ENCODE peak calls at places on chromosomes 7 and 10, in nine cellular contexts. Y, K, Z, G, I, S, V, U and F are unnamed samples.

GRCh38 chr10:46542567-46543323 is 13.7 kb downstream of the GPRIN2 start:
- DNase-seq in Y (no peak), K (no peak), Z (no peak), G (peak), I (no peak), S (no peak), V (no peak), U (no peak), F (no peak)

GRCh38 chr7:17706734-17707133 is 233.6 kb downstream of the SNX13 start:
- DNase-seq in Y (peak), K (peak), Z (peak), G (peak), I (peak), S (peak), V (no peak), U (peak), F (peak)

GRCh38 chr7:108282427-108282996 is 152.4 kb upstream of the LAMB4 start:
- DNase-seq in Y (no peak), K (no peak), Z (no peak), G (no peak), I (no peak), S (no peak), V (no peak), U (no peak), F (no peak)

GRCh38 chr10:44391981-44392380 is 7.1 kb upstream of the CXCL12 start:
- DNase-seq in Y (no peak), K (no peak), Z (no peak), G (no peak), I (no peak), S (no peak), V (no peak), U (no peak), F (no peak)

GRCh38 chr10:120221873-120222485 is 235.0 kb upstream of the PLPP4 start:
- DNase-seq in Y (peak), K (peak), Z (peak), G (no peak), I (peak), S (peak), V (no peak), U (peak), F (peak)

GRCh38 chr10:43304687-43305333 is 37.9 kb upstream of the RASGEF1A start:
- DNase-seq in Y (no peak), K (peak), Z (no peak), G (peak), I (peak), S (no peak), V (peak), U (peak), F (peak)

GRCh38 chr7:55413442-55413841 is 48.3 kb downstream of the LANCL2 start:
- DNase-seq in Y (no peak), K (no peak), Z (no peak), G (no peak), I (no peak), S (no peak), V (no peak), U (no peak), F (no peak)

GRCh38 chr7:27554826-27555225 is 107.9 kb downstream of the HIBADH start:
- DNase-seq in Y (no peak), K (no peak), Z (no peak), G (no peak), I (no peak), S (no peak), V (no peak), U (no peak), F (no peak)

GRCh38 chr10:86256690-86257315 is 109.8 kb downstream of the GRID1 start:
- DNase-seq in Y (no peak), K (no peak), Z (no peak), G (no peak), I (no peak), S (no peak), V (no peak), U (no peak), F (no peak)

GRCh38 chr10:99521474-99522077 is 11.2 kb upstream of the NKX2-3 start:
- DNase-seq in Y (no peak), K (no peak), Z (no peak), G (no peak), I (peak), S (no peak), V (no peak), U (no peak), F (peak)
- TF ChIP-seq CTCF in Y (no peak), K (no peak), Z (no peak), G (no peak), I (no peak), S (no peak), V (no peak), U (no peak), F (no peak)

GRCh38 chr10:24882047-24882698 is 70.2 kb downstream of the PRTFDC1 start:
- DNase-seq in Y (no peak), K (no peak), Z (peak), G (peak), I (no peak), S (peak), V (no peak), U (peak), F (no peak)
- TF ChIP-seq CTCF in Y (no peak), K (no peak), Z (no peak), G (no peak), I (no peak), S (no peak), V (no peak), U (no peak), F (no peak)

GRCh38 chr10:88689366-88689765 is 16.7 kb upstream of the LIPK start:
- DNase-seq in Y (no peak), K (no peak), Z (no peak), G (no peak), I (no peak), S (no peak), V (no peak), U (no peak), F (no peak)

GRCh38 chr10:88687853-88688467 is 18.1 kb upstream of the LIPK start:
- DNase-seq in Y (peak), K (no peak), Z (no peak), G (no peak), I (no peak), S (peak), V (no peak), U (peak), F (no peak)

GRCh38 chr10:88693392-88694020 is 12.5 kb upstream of the LIPK start:
- DNase-seq in Y (no peak), K (no peak), Z (no peak), G (no peak), I (no peak), S (no peak), V (no peak), U (peak), F (no peak)
- TF ChIP-seq CTCF in Y (peak), K (peak), Z (no peak), G (no peak), I (no peak), S (peak), V (no peak), U (peak), F (peak)

GRCh38 chr7:112898432-112899290 is 108.5 kb upstream of the TMEM168 start:
- DNase-seq in Y (peak), K (peak), Z (peak), G (peak), I (peak), S (peak), V (no peak), U (peak), F (peak)
- TF ChIP-seq CTCF in Y (peak), K (peak), Z (peak), G (peak), I (peak), S (peak), V (peak), U (peak), F (peak)

GRCh38 chr7:3154881-3155494 is 111.3 kb upstream of the CARD11 start:
- DNase-seq in Y (peak), K (peak), Z (no peak), G (peak), I (peak), S (peak), V (no peak), U (peak), F (no peak)
- TF ChIP-seq CTCF in Y (peak), K (peak), Z (peak), G (peak), I (peak), S (peak), V (peak), U (peak), F (peak)

GRCh38 chr10:33116293-33116697 is 158.3 kb upstream of the ITGB1 start:
- DNase-seq in Y (peak), K (peak), Z (no peak), G (no peak), I (no peak), S (peak), V (no peak), U (peak), F (no peak)
- TF ChIP-seq CTCF in Y (peak), K (peak), Z (peak), G (peak), I (no peak), S (peak), V (peak), U (peak), F (peak)

DNA sequence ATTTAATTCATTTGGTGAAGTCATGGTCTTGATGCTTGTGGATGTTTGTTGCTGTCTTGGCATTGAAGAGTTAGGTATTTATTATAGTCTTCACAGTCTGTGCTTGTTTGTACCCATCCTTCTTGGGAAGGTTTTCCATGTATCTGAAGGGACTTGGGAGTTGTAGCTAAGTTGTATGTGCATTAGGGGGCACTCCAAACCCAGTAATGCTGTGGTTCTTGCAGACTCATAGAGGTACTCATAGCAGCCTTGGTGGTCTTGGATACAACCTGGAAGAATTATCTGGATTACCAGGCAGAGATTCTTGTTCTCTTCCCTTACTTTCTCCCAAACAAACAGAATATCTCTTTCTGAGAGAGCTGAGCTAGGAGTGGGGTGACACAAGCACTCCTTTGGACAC is 93.2 kb downstream of the ADCYAP1R1 start:
- DNase-seq in Y (no peak), K (no peak), Z (no peak), G (no peak), I (no peak), S (no peak), V (no peak), U (no peak), F (no peak)
- TF ChIP-seq CTCF in Y (peak), K (no peak), Z (no peak), G (no peak), I (no peak), S (no peak), V (no peak), U (no peak), F (peak)

GRCh38 chr10:697097-697875 is 7.8 kb upstream of the DIP2C start:
- DNase-seq in Y (no peak), K (no peak), Z (no peak), G (no peak), I (no peak), S (no peak), V (no peak), U (no peak), F (no peak)
- TF ChIP-seq CTCF in Y (no peak), K (no peak), Z (no peak), G (no peak), I (no peak), S (no peak), V (no peak), U (no peak), F (no peak)

GRCh38 chr10:28632597-28632940 is 44.8 kb upstream of the BAMBI start:
- DNase-seq in Y (no peak), K (no peak), Z (no peak), G (no peak), I (no peak), S (no peak), V (no peak), U (no peak), F (no peak)

GRCh38 chr10:28631896-28632596 is 45.3 kb upstream of the BAMBI start:
- DNase-seq in Y (no peak), K (no peak), Z (no peak), G (no peak), I (no peak), S (no peak), V (no peak), U (no peak), F (no peak)

GRCh38 chr10:28624351-28624750 is 53.0 kb upstream of the BAMBI start:
- DNase-seq in Y (no peak), K (no peak), Z (no peak), G (no peak), I (no peak), S (no peak), V (no peak), U (no peak), F (no peak)

GRCh38 chr10:28627102-28627501 is 50.2 kb upstream of the BAMBI start:
- DNase-seq in Y (no peak), K (no peak), Z (no peak), G (no peak), I (no peak), S (peak), V (no peak), U (peak), F (no peak)

DNA sequence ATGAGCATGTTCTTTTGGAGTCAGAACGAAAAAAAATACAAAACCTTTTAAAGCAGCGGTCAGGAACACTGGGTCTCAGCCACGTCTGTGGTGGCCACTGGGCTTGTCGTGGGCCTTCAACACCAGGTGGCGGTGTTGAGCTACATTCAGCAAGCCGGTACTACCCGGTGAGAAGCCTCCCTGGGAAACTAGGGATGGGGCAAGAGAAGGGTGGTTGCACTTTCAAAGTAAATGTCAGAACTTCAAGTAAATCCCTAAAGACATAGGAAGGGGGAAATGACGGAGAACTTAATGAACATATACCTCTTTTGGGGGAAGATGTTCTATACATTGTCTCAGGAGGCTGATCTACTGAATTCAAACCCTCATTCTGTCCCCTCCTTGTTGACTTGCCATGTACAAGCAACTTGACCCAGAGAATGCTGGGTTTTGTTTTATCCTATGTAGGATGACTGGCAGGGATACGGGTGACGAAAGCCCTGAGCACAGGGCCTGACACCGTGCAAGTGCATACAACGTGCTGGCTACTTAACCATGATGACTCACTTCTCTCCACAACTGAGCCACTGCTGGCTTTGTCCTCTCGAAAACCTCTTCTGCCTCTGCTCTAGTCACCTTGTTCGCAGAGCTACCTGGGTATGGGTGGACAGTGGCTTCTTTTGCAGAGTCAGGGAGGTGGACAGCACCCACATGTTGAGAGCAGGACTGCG is 49.0 kb upstream of the BAMBI start:
- DNase-seq in Y (peak), K (peak), Z (peak), G (peak), I (peak), S (peak), V (peak), U (peak), F (peak)
- TF ChIP-seq CTCF in Y (peak), K (peak), Z (peak), G (peak), I (peak), S (peak), V (peak), U (peak), F (peak)

DNA sequence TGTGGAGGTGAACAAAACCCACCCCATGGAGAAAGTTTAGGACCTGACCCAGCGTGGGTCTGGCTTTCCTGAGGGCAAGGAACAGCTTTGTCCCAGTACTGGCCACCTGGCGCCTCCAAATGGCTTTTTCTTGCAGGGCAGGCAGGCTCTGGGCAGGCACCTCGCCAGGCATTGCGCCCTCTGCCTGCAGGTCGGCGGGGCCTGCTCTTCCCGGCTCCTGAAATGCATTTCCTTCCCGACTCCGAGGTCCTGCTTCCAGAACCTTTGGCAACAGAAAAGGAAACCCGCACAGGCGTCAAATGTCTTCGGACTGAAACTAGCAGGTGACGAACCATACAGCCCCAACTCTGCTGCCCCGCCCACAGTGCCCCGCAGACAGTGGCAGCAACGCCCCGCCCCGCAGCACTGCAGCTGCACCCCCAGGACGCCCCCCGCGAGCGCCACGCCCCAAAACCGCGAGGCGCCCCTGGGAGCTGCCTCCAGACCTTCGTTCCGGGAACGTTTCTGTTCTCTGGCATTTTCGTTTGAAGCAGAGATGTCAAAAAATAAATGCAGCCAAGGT is 65.5 kb downstream of the C10orf143 start:
- DNase-seq in Y (peak), K (no peak), Z (no peak), G (no peak), I (peak), S (no peak), V (peak), U (no peak), F (no peak)
- TF ChIP-seq CTCF in Y (peak), K (no peak), Z (peak), G (no peak), I (no peak), S (no peak), V (no peak), U (no peak), F (peak)